ENCODE peak calls at places on chromosomes 3 and 15, in eight cellular contexts. U is HepG2; V is breast epithelium; P is uterus; Z is GM23248; O is HCT116; M is naive thymus-derived CD4-positive, alpha-beta T cell; T is mammary epithelial cell. J is an unnamed sample. For H3K4me1, the result is how much of the 10 kb centered on the place peaks cover.

GRCh38 chr3:138082085-138082991 is 33.1 kb downstream of the DZIP1L start:
- DNase-seq in M (no peak), U (peak), T (peak), O (peak), Z (peak), P (peak), V (no peak), J (no peak)

GRCh38 chr3:172305552-172305951 is 142.7 kb downstream of the GHSR start:
- DNase-seq in M (no peak), V (no peak), T (peak), U (peak), O (no peak), Z (peak), P (no peak), J (no peak)

GRCh38 chr15:62407962-62408361 is 242.9 kb upstream of the C2CD4B start:
- DNase-seq in U (no peak), V (no peak), P (no peak), O (no peak), Z (no peak), M (no peak), T (no peak), J (no peak)

GRCh38 chr3:88188436-88188835 is 38.7 kb downstream of the C3orf38 start:
- DNase-seq in O (no peak), U (peak), Z (no peak), V (no peak), T (peak), M (no peak), P (no peak), J (no peak)

GRCh38 chr15:90042766-90043525 is 41.8 kb downstream of the ZNF710 start:
- DNase-seq in M (no peak), V (no peak), T (no peak), P (no peak), U (no peak), Z (no peak), O (no peak), J (no peak)

GRCh38 chr3:25555695-25556094 is 109.0 kb downstream of the TOP2B start:
- DNase-seq in T (no peak), Z (no peak), V (no peak), M (no peak), P (no peak), U (no peak), O (no peak), J (no peak)

GRCh38 chr3:69405067-69405466 is 19.2 kb upstream of the FRMD4B start:
- DNase-seq in U (no peak), V (no peak), M (no peak), T (no peak), O (no peak), P (no peak), Z (no peak), J (no peak)

GRCh38 chr15:101545548-101546505 is 56.3 kb upstream of the PCSK6 start:
- DNase-seq in U (no peak), Z (no peak), P (no peak), V (no peak), M (no peak), T (no peak), O (no peak), J (no peak)

GRCh38 chr3:81910244-81910852 is 148.9 kb upstream of the GBE1 start:
- DNase-seq in U (peak), T (peak), P (no peak), Z (peak), M (no peak), V (no peak), O (peak), J (peak)

GRCh38 chr3:123757281-123757940 is 126.7 kb downstream of the MYLK start:
- DNase-seq in M (no peak), T (peak), V (peak), O (no peak), P (no peak), Z (peak), U (no peak), J (peak)

GRCh38 chr3:48125026-48125704 is 63.1 kb downstream of the CDC25A start:
- DNase-seq in Z (peak), O (no peak), U (no peak), V (no peak), P (no peak), M (no peak), T (peak), J (peak)

GRCh38 chr15:78070049-78070698 is 7.3 kb downstream of the TBC1D2B start:
- DNase-seq in T (no peak), Z (no peak), U (no peak), V (no peak), P (no peak), M (no peak), O (no peak), J (no peak)

GRCh38 chr3:104519068-104519467 is 847.6 kb upstream of the ALCAM start:
- DNase-seq in U (no peak), Z (no peak), P (no peak), M (no peak), O (no peak), T (no peak), V (no peak), J (no peak)

GRCh38 chr3:10558726-10559125 is 53.3 kb upstream of the ATP2B2 start:
- DNase-seq in P (no peak), O (no peak), V (no peak), T (no peak), Z (no peak), M (no peak), U (no peak), J (no peak)

GRCh38 chr3:171056528-171056927 is 30.0 kb upstream of the SLC2A2 start:
- DNase-seq in Z (peak), M (no peak), P (no peak), U (peak), O (no peak), V (no peak), T (peak), J (no peak)

GRCh38 chr15:34753236-34753894 is 1.4 kb downstream of the GJD2 start:
- DNase-seq in M (no peak), V (no peak), U (peak), P (no peak), O (no peak), Z (peak), T (peak), J (peak)

GRCh38 chr15:57969355-57969754 is 96.2 kb downstream of the ALDH1A2 start:
- DNase-seq in O (no peak), P (no peak), V (no peak), M (no peak), T (peak), Z (peak), U (no peak), J (no peak)

GRCh38 chr3:171704002-171704401 is 106.3 kb downstream of the PLD1 start:
- DNase-seq in T (peak), P (no peak), O (peak), Z (peak), M (no peak), V (no peak), U (peak), J (peak)

GRCh38 chr15:28974142-28974541 is 88.4 kb downstream of the APBA2 start:
- DNase-seq in O (no peak), V (no peak), U (no peak), Z (no peak), P (no peak), M (no peak), T (no peak), J (no peak)

GRCh38 chr3:37163262-37164020 is 10.9 kb downstream of the LRRFIP2 start:
- DNase-seq in U (no peak), Z (peak), V (no peak), P (no peak), M (no peak), O (no peak), T (peak), J (no peak)

GRCh38 chr15:92803852-92804609 is 96.1 kb upstream of the CHD2 start:
- DNase-seq in T (peak), O (peak), P (peak), Z (peak), U (peak), V (peak), M (no peak), J (peak)

GRCh38 chr3:851098-851790 is 241.6 kb upstream of the CNTN6 start:
- DNase-seq in T (peak), O (no peak), V (no peak), Z (no peak), U (no peak), M (no peak), P (no peak), J (no peak)

GRCh38 chr3:61924065-61924740 is 362.8 kb downstream of the PTPRG start:
- DNase-seq in V (no peak), O (no peak), T (no peak), M (no peak), Z (no peak), P (no peak), U (no peak), J (no peak)

GRCh38 chr15:92113832-92114231 is 260.3 kb downstream of the SLCO3A1 start:
- DNase-seq in P (no peak), U (no peak), M (no peak), T (no peak), V (no peak), O (no peak), Z (no peak), J (no peak)

GRCh38 chr3:41753651-41754050 is 208.3 kb downstream of the ULK4 start:
- DNase-seq in M (no peak), V (no peak), Z (no peak), T (no peak), U (no peak), O (no peak), P (no peak), J (no peak)

GRCh38 chr3:156321934-156322333 is 201.6 kb downstream of the KCNAB1 start:
- DNase-seq in T (no peak), P (no peak), O (no peak), V (no peak), M (no peak), Z (no peak), U (no peak), J (no peak)

GRCh38 chr15:31358163-31358562 is 31.5 kb downstream of the KLF13 start:
- DNase-seq in T (no peak), Z (no peak), M (no peak), V (no peak), O (no peak), U (no peak), P (no peak), J (no peak)

GRCh38 chr3:86655096-86655495 is 335.9 kb downstream of the VGLL3 start:
- DNase-seq in P (no peak), T (no peak), U (no peak), O (no peak), M (no peak), V (no peak), Z (no peak), J (no peak)

GRCh38 chr3:84077479-84077878 is 881.3 kb upstream of the CADM2 start:
- DNase-seq in T (peak), O (no peak), M (no peak), V (no peak), P (no peak), Z (no peak), U (no peak), J (no peak)

GRCh38 chr3:53491276-53491675 is 3.1 kb upstream of the CACNA1D start:
- DNase-seq in O (no peak), Z (no peak), M (no peak), T (no peak), V (no peak), P (no peak), U (no peak), J (no peak)

GRCh38 chr3:145243875-145244274 is 917.1 kb downstream of the PLOD2 start:
- DNase-seq in O (no peak), T (peak), Z (peak), P (no peak), M (no peak), V (no peak), U (no peak), J (no peak)

DNA sequence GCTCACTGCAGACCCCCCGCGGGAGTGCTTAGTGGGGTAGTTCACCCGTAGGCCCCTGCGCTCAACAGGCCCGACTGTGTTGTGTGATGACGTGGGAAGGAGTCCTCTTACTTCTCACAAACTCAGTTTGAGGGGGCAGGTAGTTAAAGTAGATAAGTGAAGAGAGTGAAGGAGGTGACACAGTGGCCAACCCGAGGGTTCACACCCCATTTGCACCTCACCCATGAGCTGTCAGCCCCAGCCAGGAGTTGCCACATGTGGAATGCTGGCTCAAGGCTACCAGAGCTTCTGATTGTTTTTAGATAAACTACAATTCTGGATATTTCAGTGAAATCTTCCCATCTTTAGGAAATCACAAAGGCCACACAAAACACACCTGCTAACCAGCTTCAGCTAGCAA is 64.1 kb upstream of the ABHD17C start:
- DNase-seq in T (no peak), Z (no peak), M (no peak), P (no peak), U (no peak), V (no peak), O (no peak), J (no peak)
- H3K4me3 ChIP-seq in T (no peak), Z (no peak), M (no peak), P (no peak), U (no peak), V (no peak), O (no peak), J (no peak)

GRCh38 chr15:52218816-52219215 is 27.6 kb upstream of the GNB5 start:
- DNase-seq in U (no peak), O (no peak), T (no peak), Z (no peak), P (no peak), V (no peak), M (no peak), J (no peak)
- H3K4me1 ChIP-seq in U (under half), O (under half), T (under half), Z (under half), P (under half), V (under half), M (under half), J (under half)

DNA sequence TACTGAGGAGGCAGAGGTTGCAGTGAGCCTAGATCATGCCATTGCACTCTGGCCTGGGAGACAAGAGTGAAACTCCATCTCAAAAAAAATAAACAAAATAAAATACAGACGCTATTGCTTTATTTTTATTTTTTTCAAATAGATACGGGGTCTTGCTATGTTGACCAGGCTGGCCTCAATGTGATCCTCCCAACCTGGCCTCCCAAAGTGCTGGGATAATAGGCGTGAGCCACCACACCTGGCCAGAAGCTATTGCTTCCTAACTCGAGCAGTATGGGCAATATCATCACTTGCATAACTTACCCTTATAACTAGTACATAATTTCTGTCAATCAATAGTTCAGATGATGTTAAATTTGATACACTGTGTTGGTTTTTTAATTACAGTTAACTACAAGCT is 3.0 kb downstream of the ARF4 start:
- DNase-seq in M (no peak), P (no peak), T (no peak), V (no peak), U (no peak), O (no peak), Z (no peak), J (no peak)
- H3K4me3 ChIP-seq in M (no peak), P (no peak), T (peak), V (peak), U (peak), O (no peak), Z (peak), J (no peak)

DNA sequence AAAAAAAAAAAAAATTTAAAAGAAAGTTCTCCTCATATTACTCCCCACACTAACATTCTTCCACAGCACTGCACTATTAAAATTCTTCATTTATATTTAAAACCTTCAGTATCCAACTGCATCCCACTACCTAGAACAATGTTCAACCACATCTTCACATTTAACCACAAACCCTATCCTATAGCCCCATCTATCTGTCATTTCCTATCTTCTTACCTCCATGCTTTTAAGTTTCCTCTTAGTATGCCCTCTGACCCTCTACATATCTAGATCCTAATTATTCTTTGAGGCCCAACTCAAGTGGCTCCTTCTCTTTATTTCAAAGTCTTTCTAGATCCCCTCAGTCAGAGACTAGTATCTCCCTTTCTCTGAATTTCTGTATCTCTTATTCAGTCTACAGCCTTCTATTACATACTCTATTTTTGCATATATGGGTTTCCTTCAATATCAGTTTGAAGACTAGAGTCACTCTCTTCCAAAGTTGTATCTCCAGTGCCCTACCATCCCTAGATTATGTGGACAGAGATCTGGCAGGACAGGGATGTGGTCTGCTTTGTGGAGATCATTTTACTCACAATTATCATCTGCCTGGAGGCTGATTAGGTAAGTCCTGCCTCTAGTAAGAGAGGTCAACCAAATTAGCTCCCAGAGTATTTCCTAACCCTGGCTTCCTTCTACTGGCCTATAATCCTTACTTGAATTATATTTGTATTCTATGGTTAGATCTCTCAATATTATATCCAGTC is 1.4 kb downstream of the CIAO2A start:
- DNase-seq in P (no peak), Z (no peak), U (peak), T (no peak), O (no peak), V (no peak), M (no peak), J (no peak)
- H3K4me1 ChIP-seq in P (under half), Z (under half), U (under half), T (under half), O (under half), V (under half), M (under half), J (under half)

DNA sequence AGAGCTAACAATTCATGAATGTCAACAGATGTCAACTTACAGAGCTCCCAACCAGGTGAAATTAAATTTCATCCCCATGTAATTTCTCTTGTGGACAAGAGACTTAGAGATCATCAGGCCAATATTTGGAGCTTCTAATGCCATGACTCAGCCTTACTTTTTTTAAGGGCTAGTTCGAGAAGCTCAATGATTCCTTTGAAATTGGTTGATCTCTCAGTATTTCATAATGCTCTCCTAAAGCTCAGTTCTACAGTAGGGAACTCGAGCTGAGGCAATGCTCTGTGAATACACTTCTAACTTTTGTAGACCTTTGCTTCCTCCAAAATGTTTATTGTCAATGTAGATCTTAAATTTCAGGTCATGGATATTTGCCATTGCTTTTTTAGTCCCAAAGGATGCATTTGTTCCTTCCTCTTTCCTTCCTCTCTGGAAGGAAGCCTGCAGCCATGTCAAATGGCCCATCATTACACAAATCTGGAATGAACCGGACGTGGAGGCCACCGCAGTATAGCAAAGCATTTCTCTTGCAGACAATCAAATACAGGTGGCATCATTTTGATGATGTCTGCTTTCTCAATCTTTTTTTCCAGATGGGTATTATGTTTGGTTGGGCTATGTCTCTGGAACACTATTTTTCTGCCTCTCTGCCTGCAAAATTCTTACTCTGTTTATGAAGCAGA is 28.3 kb downstream of the STARD5 start:
- DNase-seq in M (no peak), P (no peak), U (no peak), Z (peak), V (no peak), O (no peak), T (no peak), J (no peak)
- H3K4me3 ChIP-seq in M (peak), P (no peak), U (no peak), Z (no peak), V (no peak), O (no peak), T (no peak), J (no peak)